ENCODE peak calls at places on chromosomes 2 and 18, in five cellular contexts. N is GM20000; W is hypothalamus; V is choroid plexus epithelial cell; D is stimulated activated CD4-positive, alpha-beta T cell treated with anti-CD3 and anti-CD28 coated beads, TNF-alpha, amount 100 ng/mL, for 1 hour. O is an unnamed sample.

GRCh38 chr2:218275368-218276072 is 5.2 kb downstream of the PNKD start:
- DNase-seq in N (no peak), W (no peak), V (no peak), D (no peak), O (no peak)

GRCh38 chr2:16014041-16014787 is 73.9 kb downstream of the MYCN start:
- DNase-seq in N (no peak), W (peak; percentile 20), V (no peak), D (no peak), O (no peak)

GRCh38 chr2:102141915-102142828 is at the start of gene IL1R1:
- DNase-seq in N (peak; percentile 67), W (no peak), V (peak; percentile 89), D (no peak), O (peak; percentile 91)

GRCh38 chr2:26849056-26850001 is 1.4 kb downstream of the DPYSL5 start:
- DNase-seq in N (peak; percentile 55), W (no peak), V (no peak), D (no peak), O (no peak)

GRCh38 chr2:96325038-96325883 is at the start of gene ITPRIPL1:
- DNase-seq in N (peak; percentile 73), W (no peak), V (no peak), D (no peak), O (no peak)

GRCh38 chr18:24112464-24112863 is 26.4 kb upstream of the CABYR start:
- DNase-seq in N (no peak), W (no peak), V (no peak), D (no peak), O (no peak)

GRCh38 chr2:62794791-62795190 is 89.3 kb downstream of the EHBP1 start:
- DNase-seq in N (no peak), W (no peak), V (peak; percentile 56), D (no peak), O (no peak)

GRCh38 chr2:23606968-23607367 is 222.0 kb downstream of the KLHL29 start:
- DNase-seq in N (no peak), W (no peak), V (peak; percentile 52), D (no peak), O (no peak)

GRCh38 chr2:38068228-38068627 is 7.7 kb downstream of the CYP1B1 start:
- DNase-seq in N (no peak), W (no peak), V (no peak), D (no peak), O (no peak)

GRCh38 chr2:196233033-196233807 is 61.8 kb upstream of the STK17B start:
- DNase-seq in N (no peak), W (no peak), V (peak; percentile 81), D (no peak), O (no peak)

GRCh38 chr2:166464187-166464586 is 29.9 kb downstream of the SCN7A start:
- DNase-seq in N (no peak), W (no peak), V (peak; percentile 1), D (no peak), O (no peak)

GRCh38 chr18:58015045-58015444 is 29.0 kb upstream of the NEDD4L start:
- DNase-seq in N (peak; percentile 53), W (no peak), V (no peak), D (no peak), O (no peak)

GRCh38 chr2:139000087-139000486 is 219.9 kb upstream of the NXPH2 start:
- DNase-seq in N (no peak), W (no peak), V (no peak), D (no peak), O (no peak)

GRCh38 chr2:18871430-18871829 is 282.1 kb upstream of the NT5C1B start:
- DNase-seq in N (no peak), W (no peak), V (no peak), D (no peak), O (no peak)

GRCh38 chr2:239475161-239476028 is 74.6 kb upstream of the HDAC4 start:
- DNase-seq in N (no peak), W (no peak), V (no peak), D (no peak), O (no peak)

GRCh38 chr2:201500534-201500933 is 49.0 kb downstream of the STRADB start:
- DNase-seq in N (no peak), W (no peak), V (peak; percentile 31), D (no peak), O (no peak)

GRCh38 chr2:239289545-239289944 is 111.3 kb downstream of the HDAC4 start:
- DNase-seq in N (no peak), W (no peak), V (no peak), D (no peak), O (no peak)

GRCh38 chr18:41371718-41372117 is 583.3 kb upstream of the PIK3C3 start:
- DNase-seq in N (no peak), W (no peak), V (no peak), D (no peak), O (no peak)

GRCh38 chr2:170689481-170689880 is 25.7 kb upstream of the SP5 start:
- DNase-seq in N (no peak), W (no peak), V (no peak), D (no peak), O (no peak)

GRCh38 chr18:35064291-35064690 is 23.1 kb downstream of the MAPRE2 start:
- DNase-seq in N (no peak), W (no peak), V (no peak), D (no peak), O (no peak)

GRCh38 chr18:24262097-24262496 is 123.2 kb downstream of the CABYR start:
- DNase-seq in N (no peak), W (no peak), V (peak; percentile 62), D (no peak), O (no peak)

GRCh38 chr2:132430895-132431294 is 14.3 kb downstream of the GPR39 start:
- DNase-seq in N (no peak), W (no peak), V (no peak), D (no peak), O (no peak)